ENCODE peak calls at places on chromosomes 4 and X, in five cellular contexts. A is hepatocyte, X is GM23338, P is astrocyte, H is neural progenitor cell. I is an unnamed sample.
A peak's percentile ranks its signal among the peaks of the same experiment; 100 is the strongest.

GRCh38 chrX:101708180-101708579 is 48.5 kb upstream of the ARMCX2 start:
- DNase-seq in A (no peak), X (no peak), P (peak; percentile 2), H (no peak), I (no peak)

GRCh38 chrX:19670854-19671620 is 155.7 kb upstream of the MAP3K15 start:
- DNase-seq in A (peak; percentile 50), X (peak; percentile 29), P (peak; percentile 77), H (peak; percentile 14), I (peak; percentile 87)

GRCh38 chrX:9164535-9165425 is 130.9 kb upstream of the FAM9B start:
- DNase-seq in A (no peak), X (no peak), P (peak; percentile 22), H (no peak), I (no peak)

GRCh38 chr4:56400560-56400959 is 13.3 kb upstream of the AASDH start:
- DNase-seq in A (no peak), X (peak; percentile 84), P (no peak), H (no peak), I (no peak)

GRCh38 chrX:30488092-30488491 is 89.5 kb downstream of the TASL start:
- DNase-seq in A (peak; percentile 15), X (peak; percentile 22), P (no peak), H (peak; percentile 2), I (peak; percentile 2)

GRCh38 chr4:73211968-73212367 is 46.6 kb downstream of the ANKRD17 start:
- DNase-seq in A (no peak), X (no peak), P (no peak), H (no peak), I (no peak)

GRCh38 chr4:90979551-90979950 is 852.4 kb downstream of the CCSER1 start:
- DNase-seq in A (no peak), X (no peak), P (no peak), H (no peak), I (no peak)

GRCh38 chr4:34939073-34939472 is 1305.2 kb downstream of the ARAP2 start:
- DNase-seq in A (peak; percentile 2), X (no peak), P (no peak), H (no peak), I (no peak)

GRCh38 chr4:8231551-8232049 is 32.5 kb downstream of the SH3TC1 start:
- DNase-seq in A (no peak), X (no peak), P (no peak), H (no peak), I (no peak)

GRCh38 chr4:2092653-2093000 is 33.5 kb downstream of the NAT8L start:
- DNase-seq in A (no peak), X (no peak), P (no peak), H (peak; percentile 49), I (no peak)

GRCh38 chr4:153137168-153137567 is 67.1 kb upstream of the TRIM2 start:
- DNase-seq in A (peak; percentile 61), X (no peak), P (peak; percentile 91), H (no peak), I (peak; percentile 79)

DNA sequence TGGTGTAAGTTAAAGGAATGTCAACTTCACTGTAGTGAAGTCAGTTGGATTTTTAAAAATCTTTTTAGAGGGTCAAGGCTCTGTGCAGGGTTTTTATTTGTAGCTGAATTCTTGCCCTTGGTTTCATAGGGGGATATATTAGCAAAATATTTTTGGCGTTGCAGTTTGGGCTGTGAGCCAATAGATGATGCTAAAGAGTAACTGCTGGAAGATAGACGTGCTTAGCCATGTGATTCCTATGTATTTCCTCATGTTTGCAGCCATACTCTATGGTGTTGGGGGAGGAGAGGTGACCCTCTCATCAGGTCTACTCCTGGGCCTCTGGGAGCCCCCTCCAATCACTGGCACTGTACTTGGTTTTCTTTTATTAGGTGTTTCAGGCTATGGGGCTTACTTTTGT is 246.7 kb upstream of the ARHGAP24 start:
- DNase-seq in A (no peak), X (peak; percentile 21), P (no peak), H (no peak), I (no peak)
- H2AFZ ChIP-seq in A (no peak overlapping the region), X (no peak overlapping the region), P (no peak overlapping the region), H (no peak overlapping the region), I (no peak overlapping the region)

DNA sequence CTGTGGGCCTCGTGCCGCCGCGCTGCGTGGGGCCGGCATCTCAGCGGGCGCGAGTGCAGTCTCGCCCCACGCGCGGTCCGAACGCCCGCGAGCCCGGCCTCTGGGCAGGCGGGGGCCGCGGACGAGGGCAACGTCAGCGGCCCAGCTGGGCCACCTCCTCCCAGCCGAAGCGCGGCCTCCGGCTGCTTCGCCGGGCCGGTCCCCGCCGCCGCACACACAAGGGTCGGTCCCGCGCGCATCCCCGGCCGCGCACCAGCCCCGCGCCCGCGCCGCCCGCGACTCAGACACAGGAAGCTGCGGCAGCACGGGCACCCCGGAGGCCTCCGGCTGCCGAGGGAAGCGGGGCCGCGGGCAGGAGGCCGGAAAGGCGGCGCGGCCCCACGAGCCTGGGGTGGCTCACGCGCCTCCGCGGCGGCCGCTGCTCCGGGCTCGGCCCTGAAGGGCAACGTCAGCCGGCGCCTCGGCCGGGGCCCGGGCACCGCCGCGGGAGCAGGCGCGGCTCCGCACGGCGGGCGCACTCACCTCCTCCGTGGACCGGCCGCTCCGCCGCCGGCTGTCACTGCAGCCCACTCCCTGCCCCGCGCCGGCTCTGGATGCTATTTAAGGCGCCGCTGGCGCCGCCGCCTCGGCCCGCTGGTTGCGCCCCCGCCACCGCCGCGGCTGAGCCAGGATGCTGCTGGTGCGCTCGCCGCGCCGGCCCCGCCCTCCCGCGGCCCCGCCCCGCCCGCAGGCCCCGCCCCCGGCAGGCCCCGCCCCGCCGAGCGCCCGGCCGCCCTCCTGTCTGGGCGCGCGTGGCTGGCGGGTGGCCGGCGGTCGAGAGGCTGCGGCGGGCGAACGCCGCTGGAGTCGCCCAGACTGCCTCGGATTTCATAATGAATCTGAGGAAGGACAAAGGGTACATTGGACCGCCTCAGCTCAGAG is at the start of gene ACSL1:
- DNase-seq in A (peak; percentile 92), X (peak; percentile 79), P (peak; percentile 37), H (peak; percentile 93), I (peak; percentile 64)
- H2AFZ ChIP-seq in A (peak within 1 kb of the TSS; percentile 97), X (peak within 1 kb of the TSS; percentile 98), P (peak within 1 kb of the TSS; percentile 95), H (peak within 1 kb of the TSS; percentile 33), I (peak within 1 kb of the TSS; percentile 73)

DNA sequence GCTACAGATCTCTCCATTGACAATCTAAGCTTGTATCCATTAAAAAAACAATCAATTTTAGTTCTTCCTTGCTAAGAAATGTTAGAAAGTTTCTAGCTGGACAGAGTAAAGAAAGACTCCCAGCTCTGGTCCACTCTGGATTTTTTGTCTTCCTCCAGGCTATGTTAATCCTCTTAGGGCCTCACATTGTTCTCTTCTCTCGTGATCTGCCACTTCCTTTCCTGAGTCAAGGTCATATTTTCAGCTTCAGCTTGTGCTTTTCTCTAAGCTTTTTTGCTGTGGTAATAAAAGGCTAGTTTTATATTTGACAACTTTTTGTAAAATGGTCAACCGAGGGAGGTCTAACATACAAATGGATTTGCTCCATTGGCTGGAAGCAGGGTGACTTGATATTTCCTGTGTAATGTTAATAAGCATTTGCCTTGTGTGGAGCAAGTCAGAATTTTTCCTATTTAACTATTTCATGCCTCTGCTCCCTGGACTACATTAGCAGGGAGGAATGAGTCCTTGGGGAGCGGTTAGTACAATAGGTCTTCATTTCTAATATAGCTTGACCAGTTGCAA is 239.7 kb downstream of the RAB28 start:
- DNase-seq in A (no peak), X (no peak), P (no peak), H (peak; percentile 12), I (no peak)
- H2AFZ ChIP-seq in A (no peak overlapping the region), X (no peak overlapping the region), P (no peak overlapping the region), H (no peak overlapping the region), I (no peak overlapping the region)

GRCh38 chrX:96407981-96408380 is 276.7 kb upstream of the DIAPH2 start:
- DNase-seq in A (no peak), X (no peak), P (no peak), H (no peak), I (no peak)
- H2AFZ ChIP-seq in A (no peak overlapping the region), X (no peak overlapping the region), P (no peak overlapping the region), H (no peak overlapping the region), I (no peak overlapping the region)

DNA sequence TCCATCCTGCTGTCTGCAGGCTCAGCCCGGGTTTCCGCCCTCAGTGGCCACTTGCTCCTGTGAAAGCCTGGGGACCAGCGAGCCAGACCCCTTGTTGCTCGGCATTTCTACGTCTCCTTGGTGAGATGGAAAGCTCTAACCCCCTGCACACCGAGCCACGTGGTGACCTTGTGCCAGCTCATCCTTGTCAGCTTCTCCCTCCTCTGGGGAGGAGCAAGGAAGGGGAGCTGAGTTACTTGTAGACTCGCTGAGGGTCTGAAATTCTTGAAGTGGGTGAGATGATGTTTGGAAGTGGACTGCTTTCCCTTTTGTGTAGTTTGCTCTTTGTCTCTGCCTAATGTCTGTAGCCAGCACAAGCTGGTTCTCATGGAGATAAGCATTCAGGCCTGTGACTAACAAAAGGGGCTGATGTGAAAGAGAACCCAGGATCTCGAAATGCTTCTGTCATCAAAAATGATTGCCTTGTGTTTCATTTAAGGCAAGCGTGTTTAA is 29.3 kb downstream of the RGS12 start:
- DNase-seq in A (no peak), X (peak; percentile 44), P (peak; percentile 52), H (peak; percentile 85), I (peak; percentile 45)
- H2AFZ ChIP-seq in A (no peak overlapping the region), X (no peak overlapping the region), P (peak overlapping the region; percentile 20), H (peak overlapping the region; percentile 32), I (no peak overlapping the region)

DNA sequence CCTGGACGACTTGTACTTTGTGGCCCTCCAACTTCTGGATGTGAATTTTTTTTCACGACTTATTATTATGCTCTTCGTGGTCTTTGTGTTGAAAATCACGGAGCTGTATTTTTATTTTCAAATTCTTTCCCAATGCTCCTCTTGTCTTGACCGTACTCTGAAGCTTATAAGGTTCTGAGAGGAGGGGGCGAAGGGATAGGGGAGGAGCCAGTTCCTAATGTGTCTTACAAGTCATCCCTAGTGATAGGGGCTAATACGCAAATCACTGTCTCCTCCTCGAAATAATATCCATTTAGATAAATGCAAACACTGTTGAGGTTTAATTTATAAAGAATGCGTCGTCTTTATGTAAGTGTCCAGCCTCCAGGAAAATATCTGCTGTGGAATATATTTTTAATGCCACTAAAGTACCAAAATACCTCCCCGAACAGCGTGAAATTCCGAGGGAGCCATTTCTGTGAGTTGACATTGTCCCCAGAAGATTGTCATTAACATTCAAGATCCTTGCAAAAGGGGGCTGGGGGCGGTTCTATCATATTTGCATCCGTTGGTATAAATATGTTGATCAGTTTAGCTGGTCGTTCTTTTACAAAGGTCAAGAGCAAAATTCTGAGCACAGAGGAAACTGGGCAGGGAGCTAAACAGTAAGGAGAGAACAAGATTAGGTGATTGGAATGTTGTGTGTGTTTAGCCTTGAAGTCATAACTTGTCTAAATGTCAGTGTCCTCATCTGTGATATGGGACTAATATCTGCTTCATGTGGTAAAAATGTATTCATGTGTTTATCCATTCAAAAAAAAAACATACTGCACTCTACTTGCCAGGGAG is 3.7 kb upstream of the FAT1 start:
- DNase-seq in A (no peak), X (peak; percentile 59), P (peak; percentile 36), H (peak; percentile 58), I (peak; percentile 59)
- H2AFZ ChIP-seq in A (peak overlapping the region; percentile 69), X (no peak overlapping the region), P (peak overlapping the region; percentile 64), H (peak overlapping the region; percentile 52), I (no peak overlapping the region)

I was measured in mesenchymal stem cell.